ENCODE peak calls at places on chromosomes 11 and 22, in four cellular contexts. K is cardiac muscle cell, O is heart left ventricle, U is spleen. F is an unnamed sample. For H3K27me3, the result is how much of the 10 kb centered on the place peaks cover.

GRCh38 chr11:87445002-87445401 is 407.3 kb downstream of the TMEM135 start:
- DNase-seq in K (no peak), O (no peak), U (no peak), F (no peak)

GRCh38 chr22:29012923-29013322 is 48.7 kb downstream of the C22orf31 start:
- DNase-seq in K (no peak), O (no peak), U (no peak), F (no peak)

GRCh38 chr11:16936643-16937042 is 77.6 kb downstream of the PLEKHA7 start:
- DNase-seq in K (no peak), O (peak), U (no peak), F (no peak)

GRCh38 chr11:36349345-36350136 is 53.5 kb downstream of the PRR5L start:
- DNase-seq in K (no peak), O (peak), U (no peak), F (no peak)

GRCh38 chr11:61587541-61587941 is 6.7 kb upstream of the SYT7 start:
- DNase-seq in K (peak), O (peak), U (peak), F (peak)

GRCh38 chr11:14872032-14872431 is 20.0 kb downstream of the CYP2R1 start:
- DNase-seq in K (no peak), O (no peak), U (no peak), F (no peak)

GRCh38 chr22:48088926-48089536 is 1326.6 kb downstream of the TBC1D22A start:
- DNase-seq in K (no peak), O (no peak), U (no peak), F (no peak)

GRCh38 chr11:23124996-23125395 is 264.7 kb upstream of the CCDC179 start:
- DNase-seq in K (peak), O (no peak), U (no peak), F (no peak)

GRCh38 chr11:127996825-127997224 is 590.5 kb downstream of the ETS1 start:
- DNase-seq in K (peak), O (no peak), U (no peak), F (no peak)

GRCh38 chr11:4610258-4610935 is 2.4 kb upstream of the TRIM68 start:
- DNase-seq in K (peak), O (no peak), U (no peak), F (no peak)

GRCh38 chr22:21451545-21452520 is 15.4 kb upstream of the TMEM191C start:
- DNase-seq in K (no peak), O (peak), U (peak), F (no peak)

GRCh38 chr11:77249427-77249826 is 52.1 kb downstream of the GDPD4 start:
- DNase-seq in K (no peak), O (no peak), U (no peak), F (no peak)

GRCh38 chr11:17475666-17476316 is 854 bp downstream of the ABCC8 start:
- DNase-seq in K (no peak), O (no peak), U (no peak), F (peak)

GRCh38 chr11:129075757-129076156 is 116.4 kb downstream of the ARHGAP32 start:
- DNase-seq in K (peak), O (no peak), U (no peak), F (no peak)

GRCh38 chr22:22884888-22885840 is 2.5 kb upstream of the IGLL5 start:
- DNase-seq in K (no peak), O (no peak), U (peak), F (peak)

GRCh38 chr22:16954060-16954403 is 54.0 kb downstream of the GAB4 start:
- DNase-seq in K (no peak), O (no peak), U (no peak), F (peak)

GRCh38 chr11:44300881-44301855 is 8.8 kb downstream of the ALX4 start:
- DNase-seq in K (peak), O (no peak), U (no peak), F (no peak)

GRCh38 chr22:17764036-17764435 is 10.2 kb downstream of the BID start:
- DNase-seq in K (no peak), O (no peak), U (no peak), F (no peak)

GRCh38 chr11:130891326-130891725 is 25.0 kb downstream of the SNX19 start:
- DNase-seq in K (peak), O (no peak), U (no peak), F (no peak)

GRCh38 chr22:42397332-42398246 is 34.6 kb downstream of the NFAM1 start:
- DNase-seq in K (no peak), O (peak), U (peak), F (no peak)

GRCh38 chr11:131924446-131925240 is 554.2 kb downstream of the NTM start:
- DNase-seq in K (peak), O (no peak), U (no peak), F (no peak)

GRCh38 chr11:33863418-33864172 is 28.3 kb downstream of the LMO2 start:
- DNase-seq in K (no peak), O (no peak), U (no peak), F (no peak)
- H3K27me3 ChIP-seq in K (under half), O (under half), U (under half), F (under half)

GRCh38 chr11:68686486-68686885 is 2.1 kb downstream of the GAL start:
- DNase-seq in K (no peak), O (no peak), U (no peak), F (peak)

GRCh38 chr11:68685656-68686380 is 1.5 kb downstream of the GAL start:
- DNase-seq in K (no peak), O (no peak), U (no peak), F (peak)

GRCh38 chr11:68683086-68683951 is 1.0 kb upstream of the GAL start:
- DNase-seq in K (no peak), O (peak), U (no peak), F (peak)

GRCh38 chr11:68683952-68684384 is 376 bp upstream of the GAL start:
- DNase-seq in K (no peak), O (no peak), U (no peak), F (peak)

DNA sequence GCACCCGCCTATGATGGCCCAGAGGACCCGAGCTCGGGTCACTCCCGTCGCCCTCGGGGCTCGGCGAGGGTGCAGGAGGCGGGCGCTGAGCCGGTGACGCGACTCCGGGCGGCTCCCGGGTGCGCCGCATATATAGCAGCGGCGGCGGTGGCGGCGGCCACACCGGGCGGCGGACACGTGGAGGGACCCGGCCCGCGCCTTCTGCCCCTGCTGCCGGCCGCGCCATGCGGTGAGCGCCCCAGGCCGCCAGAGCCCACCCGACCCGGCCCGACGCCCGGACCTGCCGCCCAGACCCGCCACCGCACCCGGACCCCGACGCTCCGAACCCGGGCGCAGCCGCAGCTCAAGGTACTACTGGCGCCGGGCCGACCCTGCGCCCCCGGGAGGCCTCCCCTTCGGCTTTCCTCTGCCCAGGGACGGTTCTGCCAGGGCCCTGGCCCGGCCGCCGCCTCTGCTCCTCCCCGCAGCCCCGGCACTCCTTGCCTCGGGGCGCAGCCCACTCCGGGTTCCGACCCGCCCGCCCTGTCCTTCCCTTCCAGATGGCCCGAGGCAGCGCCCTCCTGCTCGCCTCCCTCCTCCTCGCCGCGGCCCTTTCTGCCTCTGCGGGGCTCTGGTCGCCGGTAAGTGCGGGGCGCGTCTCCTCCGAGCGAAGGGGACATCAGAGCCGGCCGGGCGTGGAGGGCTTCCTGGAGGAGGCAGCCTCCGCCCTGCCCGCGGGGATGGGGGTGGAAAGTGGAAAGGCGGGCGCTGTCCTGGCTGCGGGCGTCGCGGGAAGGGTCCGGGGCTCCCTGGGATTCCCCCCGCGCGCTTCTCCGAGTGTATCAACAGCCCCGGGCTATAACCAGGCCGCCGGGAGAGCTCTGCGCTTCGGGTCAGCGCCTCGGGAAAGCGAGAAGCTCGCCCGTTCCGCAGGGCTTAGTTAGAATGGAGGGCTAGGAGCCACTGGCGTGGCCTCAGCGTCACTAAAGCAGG is at the start of gene GAL:
- DNase-seq in K (no peak), O (no peak), U (no peak), F (peak)
- H3K27me3 ChIP-seq in K (half or more), O (under half), U (under half), F (under half)

GRCh38 chr22:39693943-39694500 is 123.5 kb downstream of the CACNA1I start:
- DNase-seq in K (no peak), O (no peak), U (no peak), F (peak)
- H3K27me3 ChIP-seq in K (under half), O (under half), U (under half), F (under half)

DNA sequence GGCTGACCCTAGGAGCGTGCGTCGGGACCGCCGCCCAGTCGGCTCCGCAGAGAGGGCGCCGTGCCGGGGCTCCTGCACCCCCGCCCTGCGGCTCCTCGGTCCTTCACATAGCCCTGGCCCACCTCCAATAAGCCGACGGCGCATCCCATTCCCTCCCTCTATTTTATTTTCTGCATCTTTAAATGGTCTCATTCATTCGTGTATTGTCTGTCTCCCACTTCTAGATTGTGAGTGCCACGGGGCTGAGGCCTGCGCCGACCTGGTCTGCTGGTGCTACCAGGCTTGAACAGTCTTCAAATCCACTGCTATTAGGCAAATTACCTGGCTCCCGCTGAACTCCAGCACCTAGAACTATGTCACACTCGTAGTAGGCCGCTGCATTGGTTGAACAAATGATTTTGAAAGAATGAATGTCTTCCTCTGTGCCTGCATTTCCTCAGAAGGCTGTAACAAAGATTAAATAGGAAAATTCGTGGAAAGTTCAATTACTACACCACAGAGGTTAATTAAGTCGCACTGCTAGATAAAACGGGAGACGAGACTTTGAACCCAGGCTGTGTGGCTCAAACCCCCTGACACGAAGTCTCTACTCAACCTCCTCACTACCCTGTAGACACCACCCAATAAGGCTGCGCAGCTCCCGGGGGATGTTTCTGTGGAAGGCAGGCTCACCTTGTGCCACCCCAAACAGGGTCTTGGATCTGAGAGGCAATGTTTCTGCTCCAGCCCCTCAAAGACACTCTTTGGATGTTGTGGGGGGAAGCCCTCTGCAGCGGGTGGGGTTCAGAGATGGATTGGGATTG is 1.2 kb upstream of the PPP1R14B start:
- DNase-seq in K (no peak), O (no peak), U (no peak), F (no peak)
- H3K27me3 ChIP-seq in K (under half), O (under half), U (under half), F (under half)

DNA sequence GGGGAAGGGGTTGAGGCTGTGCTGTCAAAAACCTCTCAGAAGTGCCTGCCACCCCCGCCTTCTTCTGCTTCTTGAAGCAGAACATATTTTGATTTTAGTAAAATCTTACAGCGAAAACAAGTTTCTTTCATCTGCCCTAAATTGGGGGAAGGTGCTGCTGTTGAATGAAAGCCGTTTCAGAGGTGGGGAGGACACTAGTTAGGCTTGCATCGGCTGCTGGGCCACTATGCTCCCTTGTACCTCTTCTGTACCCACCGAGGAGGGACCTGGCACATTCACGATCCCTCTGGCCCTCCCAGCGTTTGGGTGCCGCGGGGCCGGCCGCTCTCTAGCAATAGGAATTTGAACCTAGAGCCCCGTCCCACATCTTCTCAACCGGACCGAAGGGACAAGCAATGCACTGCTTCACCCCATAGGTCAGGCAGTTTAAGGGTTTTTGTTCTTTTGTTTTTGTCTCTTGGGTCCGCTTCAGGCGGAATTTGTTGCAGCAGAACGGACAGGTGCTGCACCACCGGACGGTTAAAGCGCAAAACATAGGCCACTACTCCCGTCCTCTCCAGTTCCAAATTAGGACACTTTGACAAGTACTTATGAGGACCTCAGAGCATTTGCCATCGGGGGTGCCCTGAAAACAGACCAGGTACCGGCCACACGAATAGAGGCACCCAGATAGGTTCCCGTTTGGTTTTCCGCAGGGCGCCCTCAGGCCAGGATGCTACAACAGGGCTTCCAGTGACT is 5.6 kb downstream of the SLC6A5 start:
- DNase-seq in K (no peak), O (no peak), U (no peak), F (no peak)
- H3K27me3 ChIP-seq in K (half or more), O (half or more), U (under half), F (under half)

GRCh38 chr22:49800408-49801238 is 27.1 kb downstream of the BRD1 start:
- DNase-seq in K (no peak), O (no peak), U (no peak), F (peak)

GRCh38 chr22:49796596-49797270 is 30.9 kb downstream of the BRD1 start:
- DNase-seq in K (no peak), O (no peak), U (no peak), F (no peak)

GRCh38 chr22:49799431-49800075 is 28.1 kb downstream of the BRD1 start:
- DNase-seq in K (no peak), O (no peak), U (no peak), F (peak)

GRCh38 chr22:49797706-49798105 is 30.0 kb downstream of the BRD1 start:
- DNase-seq in K (no peak), O (no peak), U (no peak), F (no peak)

GRCh38 chr22:49798486-49799151 is 29.1 kb downstream of the BRD1 start:
- DNase-seq in K (no peak), O (no peak), U (no peak), F (no peak)
- H3K27me3 ChIP-seq in K (under half), O (under half), U (under half), F (under half)

DNA sequence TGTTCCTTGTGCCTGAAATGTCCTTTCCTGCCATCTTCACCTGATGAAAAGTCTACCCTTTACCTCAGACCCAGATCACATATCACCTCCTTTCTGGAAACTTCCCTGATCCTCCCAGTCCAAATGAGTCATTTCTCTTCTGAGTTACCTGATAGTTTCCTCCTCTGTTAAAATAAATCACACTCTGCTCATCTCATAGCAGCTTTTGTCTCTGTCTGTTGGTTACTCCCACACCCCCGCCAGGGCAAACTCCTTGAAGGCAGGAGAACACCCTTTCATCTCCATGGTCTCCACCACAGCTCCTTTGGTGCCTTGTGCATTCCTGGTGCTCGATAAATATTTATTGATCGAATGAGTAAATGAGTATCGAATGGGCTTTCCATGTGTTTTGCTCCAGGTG is 178.0 kb downstream of the GRIK4 start:
- DNase-seq in K (no peak), O (no peak), U (no peak), F (no peak)
- H3K27me3 ChIP-seq in K (under half), O (under half), U (under half), F (under half)

DNA sequence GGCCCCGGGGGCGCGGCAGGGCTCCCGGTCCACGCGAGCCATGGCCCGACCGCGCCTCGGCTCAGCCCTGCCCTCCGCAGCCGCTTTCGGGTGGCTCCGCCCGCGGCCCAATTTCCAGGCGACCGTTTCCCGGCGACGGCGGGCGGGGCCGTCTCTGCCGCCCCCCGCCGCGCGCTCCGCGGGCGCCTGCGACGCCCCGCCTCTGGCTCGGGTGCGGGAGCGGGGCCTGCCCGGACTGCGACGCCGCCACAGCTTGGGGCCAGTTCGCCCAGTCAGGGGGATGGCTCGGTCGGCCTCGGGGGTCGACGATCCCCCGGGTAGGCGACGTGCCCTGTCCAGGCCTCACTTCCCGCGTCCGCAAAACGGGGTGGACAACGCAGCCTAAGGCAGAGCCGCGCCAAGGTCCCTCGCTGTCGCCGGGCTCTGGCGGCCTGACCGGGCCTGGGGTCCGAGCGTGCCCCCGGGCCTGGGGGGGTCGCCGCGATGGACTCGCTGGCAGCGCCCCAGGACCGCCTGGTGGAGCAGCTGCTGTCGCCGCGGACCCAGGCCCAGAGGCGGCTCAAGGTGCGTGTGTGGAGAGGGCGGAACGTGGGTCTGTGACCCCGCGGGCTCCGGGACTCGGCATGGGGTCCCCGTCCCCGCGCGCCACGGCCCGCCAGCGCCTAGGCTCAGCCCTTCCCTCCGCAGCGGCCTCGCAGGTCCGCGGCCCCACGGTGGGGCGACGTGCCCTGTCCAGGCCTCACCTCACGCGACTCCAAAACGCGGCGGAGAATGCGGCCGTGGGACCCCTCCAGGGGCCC is 4.2 kb downstream of the SEPTIN5 start:
- DNase-seq in K (no peak), O (no peak), U (no peak), F (no peak)
- H3K27me3 ChIP-seq in K (under half), O (under half), U (under half), F (half or more)

GRCh38 chr11:67053896-67054850 is 2.5 kb upstream of the RHOD start:
- DNase-seq in K (peak), O (no peak), U (no peak), F (peak)

GRCh38 chr11:67056640-67057409 is at the start of gene RHOD:
- DNase-seq in K (peak), O (peak), U (peak), F (peak)

GRCh38 chr11:67056267-67056639 is 394 bp upstream of the RHOD start:
- DNase-seq in K (no peak), O (no peak), U (no peak), F (no peak)

GRCh38 chr11:67055812-67056211 is 835 bp upstream of the RHOD start:
- DNase-seq in K (peak), O (no peak), U (no peak), F (peak)

DNA sequence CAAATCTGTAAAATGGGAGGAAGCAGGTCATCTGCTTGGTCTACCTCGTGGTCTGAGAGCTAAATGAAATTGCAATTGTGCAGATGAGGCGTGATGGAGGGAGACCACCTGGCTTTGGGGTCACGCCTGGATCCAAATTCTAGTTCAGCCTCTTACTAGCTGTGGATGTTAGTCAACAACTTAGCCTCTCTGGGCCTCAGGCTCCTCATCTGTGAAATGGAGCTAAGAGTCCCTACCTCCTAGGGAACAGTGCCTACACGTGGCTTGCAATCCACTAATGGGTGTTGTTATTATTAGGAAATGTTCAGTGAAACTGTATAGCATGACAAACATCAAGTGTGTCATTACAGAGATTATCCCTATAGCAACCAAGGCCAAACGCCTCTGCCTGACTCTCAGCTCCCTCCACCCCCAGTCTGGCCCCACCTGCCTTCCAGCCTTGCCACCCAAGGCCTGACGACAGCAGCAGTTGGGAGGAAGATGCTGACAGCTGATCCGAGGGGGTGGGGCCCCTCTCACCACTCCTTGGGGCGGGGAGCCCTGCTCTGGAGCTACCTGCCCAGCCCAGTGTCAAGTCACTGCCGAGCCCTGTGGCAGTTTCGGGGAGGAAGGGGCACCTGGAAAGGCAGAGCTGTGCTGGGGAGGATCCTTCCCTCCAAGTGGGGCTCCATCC is 1.7 kb upstream of the RHOD start:
- DNase-seq in K (peak), O (peak), U (peak), F (peak)
- H3K27me3 ChIP-seq in K (under half), O (under half), U (under half), F (under half)

F was measured in H7.